ENCODE peak calls at places on chromosomes 12 and 14, in four cellular contexts. L is endothelial cell, J is activated T-cell treated with anti-CD3 and anti-CD28 coated beads for 48 hours, I is epithelial cell of esophagus. U is an unnamed sample.

GRCh38 chr14:106286697-106287290 is 760.4 kb downstream of the TMEM121 start:
- DNase-seq in I (no peak), J (peak), L (no peak), U (no peak)

GRCh38 chr12:32988982-32989381 is 92.4 kb upstream of the PKP2 start:
- DNase-seq in L (no peak), J (no peak), I (peak), U (peak)

GRCh38 chr14:102323102-102323501 is 3.6 kb downstream of the ZNF839 start:
- DNase-seq in J (no peak), I (peak), L (peak), U (peak)

GRCh38 chr12:94286580-94287244 is 138.3 kb downstream of the PLXNC1 start:
- DNase-seq in L (no peak), J (no peak), I (no peak), U (peak)

GRCh38 chr14:102440392-102440791 is 69.2 kb downstream of the ANKRD9 start:
- DNase-seq in L (no peak), I (no peak), J (no peak), U (no peak)

GRCh38 chr12:46359667-46360280 is 12.8 kb downstream of the SLC38A2 start:
- DNase-seq in I (peak), L (no peak), J (no peak), U (no peak)

GRCh38 chr12:44372259-44372658 is 503.9 kb downstream of the NELL2 start:
- DNase-seq in L (no peak), I (peak), J (no peak), U (peak)

GRCh38 chr12:6847676-6848075 is 3.4 kb downstream of the CDCA3 start:
- DNase-seq in L (no peak), I (no peak), J (no peak), U (no peak)

GRCh38 chr14:53151867-53152626 is 1.1 kb downstream of the DDHD1 start:
- DNase-seq in J (peak), I (peak), L (peak), U (no peak)

GRCh38 chr14:95408731-95409471 is 89.2 kb upstream of the CLMN start:
- DNase-seq in L (no peak), J (no peak), I (no peak), U (no peak)

GRCh38 chr14:68549057-68549421 is 243.8 kb downstream of the ZFP36L1 start:
- DNase-seq in J (no peak), L (no peak), I (peak), U (peak)

GRCh38 chr14:94946244-94946643 is 176.3 kb upstream of the GSC start:
- DNase-seq in L (no peak), I (no peak), J (no peak), U (no peak)

GRCh38 chr12:59041241-59042121 is 121.2 kb upstream of the LRIG3 start:
- DNase-seq in I (peak), J (no peak), L (no peak), U (peak)

GRCh38 chr12:4858385-4858784 is 51.3 kb upstream of the KCNA1 start:
- DNase-seq in L (peak), J (no peak), I (peak), U (no peak)

GRCh38 chr14:69685716-69686115 is 74.3 kb downstream of the SUSD6 start:
- DNase-seq in J (no peak), L (no peak), I (peak), U (peak)

GRCh38 chr14:55000381-55000780 is 26.5 kb downstream of the WDHD1 start:
- DNase-seq in L (no peak), J (no peak), I (no peak), U (no peak)

GRCh38 chr12:28767836-28768348 is 381.2 kb upstream of the FAR2 start:
- DNase-seq in J (no peak), I (peak), L (no peak), U (no peak)

GRCh38 chr12:52925717-52926595 is 21.1 kb upstream of the KRT8 start:
- DNase-seq in I (no peak), L (no peak), J (no peak), U (no peak)

GRCh38 chr12:42810006-42810405 is 220.5 kb upstream of the PRICKLE1 start:
- DNase-seq in I (no peak), J (no peak), L (no peak), U (peak)

GRCh38 chr12:64006211-64006610 is 161.7 kb downstream of the SRGAP1 start:
- DNase-seq in I (peak), L (no peak), J (no peak), U (peak)

GRCh38 chr14:71403673-71404072 is 496.4 kb downstream of the PCNX1 start:
- DNase-seq in J (no peak), I (peak), L (peak), U (peak)

GRCh38 chr14:95065411-95065810 is 91.9 kb downstream of the DICER1 start:
- DNase-seq in J (no peak), I (no peak), L (no peak), U (no peak)

GRCh38 chr14:53655080-53655785 is 301.4 kb downstream of the BMP4 start:
- DNase-seq in L (no peak), I (no peak), J (no peak), U (peak)

GRCh38 chr14:90388437-90388836 is 8.4 kb upstream of the CALM1 start:
- DNase-seq in J (no peak), L (no peak), I (peak), U (peak)

U was measured in renal cortical epithelial cell.